ENCODE peak calls at places on chromosomes 16 and 17, in four cellular contexts. I is testis, T is mammary epithelial cell, K is tibial nerve. D is an unnamed sample.

GRCh38 chr16:31877876-31878642 is 4.5 kb downstream of the ZNF267 start:
- DNase-seq in I (no peak), T (no peak), K (no peak), D (no peak)

GRCh38 chr17:5821813-5822212 is 237.5 kb upstream of the NLRP1 start:
- DNase-seq in I (no peak), T (no peak), K (no peak), D (no peak)

GRCh38 chr17:49443862-49444261 is 29.2 kb upstream of the PHB1 start:
- DNase-seq in I (no peak), T (peak), K (no peak), D (peak)

GRCh38 chr17:80752369-80752705 is 207.7 kb downstream of the RPTOR start:
- DNase-seq in I (no peak), T (no peak), K (no peak), D (no peak)

GRCh38 chr16:87240211-87241134 is 76.7 kb downstream of the C16orf95 start:
- DNase-seq in I (no peak), T (peak), K (no peak), D (no peak)

GRCh38 chr16:80556481-80556880 is 15.7 kb downstream of the DYNLRB2 start:
- DNase-seq in I (no peak), T (no peak), K (no peak), D (no peak)

GRCh38 chr16:86994215-86994614 is 323.0 kb downstream of the C16orf95 start:
- DNase-seq in I (no peak), T (no peak), K (no peak), D (no peak)

GRCh38 chr16:87492241-87492635 is 586 bp downstream of the ZCCHC14 start:
- DNase-seq in I (no peak), T (no peak), K (no peak), D (no peak)

GRCh38 chr16:68070811-68071546 is 14.2 kb upstream of the NFATC3 start:
- DNase-seq in I (no peak), T (no peak), K (no peak), D (no peak)

GRCh38 chr16:68069511-68070248 is 15.5 kb upstream of the NFATC3 start:
- DNase-seq in I (peak), T (no peak), K (no peak), D (no peak)

GRCh38 chr16:68071547-68071901 is 13.6 kb upstream of the NFATC3 start:
- DNase-seq in I (no peak), T (no peak), K (no peak), D (no peak)

GRCh38 chr16:68068926-68069325 is 16.2 kb upstream of the NFATC3 start:
- DNase-seq in I (no peak), T (no peak), K (no peak), D (no peak)

GRCh38 chr16:68070249-68070725 is 14.9 kb upstream of the NFATC3 start:
- DNase-seq in I (no peak), T (no peak), K (no peak), D (no peak)
- H3K4me3 ChIP-seq in I (no peak), T (no peak), K (no peak), D (no peak)

GRCh38 chr17:72119280-72119962 is 1.4 kb upstream of the SOX9 start:
- DNase-seq in I (no peak), T (peak), K (no peak), D (no peak)

GRCh38 chr17:72117470-72117747 is 3.4 kb upstream of the SOX9 start:
- DNase-seq in I (no peak), T (no peak), K (no peak), D (no peak)

GRCh38 chr17:72116692-72117469 is 3.9 kb upstream of the SOX9 start:
- DNase-seq in I (peak), T (peak), K (no peak), D (peak)

GRCh38 chr17:72118588-72119279 is 2.1 kb upstream of the SOX9 start:
- DNase-seq in I (peak), T (peak), K (peak), D (peak)

DNA sequence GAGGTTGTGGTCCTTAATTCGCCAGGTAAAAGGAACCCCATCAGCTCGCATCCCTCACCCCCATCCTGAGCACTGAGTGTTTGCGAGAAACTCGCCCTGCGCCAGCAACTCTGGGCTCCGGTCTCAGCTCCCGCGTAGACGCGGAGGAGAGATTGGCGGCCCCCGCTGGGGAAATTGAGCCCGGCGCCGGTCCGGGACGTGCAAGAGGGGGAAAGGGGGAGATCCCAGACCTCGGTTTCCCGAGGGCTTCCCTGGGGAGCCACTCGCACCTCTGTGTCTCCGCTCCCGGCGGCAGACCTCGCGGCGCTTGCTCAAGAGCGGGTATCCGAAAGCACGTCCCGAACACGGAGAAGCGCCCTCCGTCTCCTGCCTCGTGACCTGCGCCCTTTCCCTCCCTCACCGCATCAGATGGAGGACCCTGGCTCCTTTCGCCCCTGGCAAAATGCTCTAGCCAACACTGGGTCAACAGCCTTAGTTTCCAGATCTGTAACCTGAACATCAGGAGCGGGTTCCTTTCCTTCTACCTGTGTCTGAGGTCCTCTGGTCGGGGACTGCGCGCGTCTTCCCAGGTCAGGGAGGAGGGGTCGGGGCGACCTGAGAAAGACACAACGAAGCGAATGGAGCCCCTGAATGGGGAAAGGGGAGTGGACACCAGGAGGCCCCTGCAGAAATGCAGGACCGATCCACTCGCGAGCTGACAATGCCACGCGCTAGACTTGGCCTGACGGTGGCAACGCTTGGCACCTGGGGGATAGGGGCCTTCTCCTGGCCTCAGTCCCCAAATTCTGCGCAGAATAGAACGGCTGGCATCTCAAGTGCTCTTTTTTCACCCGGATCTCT is 2.9 kb upstream of the SOX9 start:
- DNase-seq in I (peak), T (peak), K (no peak), D (no peak)
- H3K4me3 ChIP-seq in I (peak), T (peak), K (peak), D (peak)

GRCh38 chr17:34254146-34254545 is 939 bp upstream of the CCL2 start:
- DNase-seq in I (no peak), T (no peak), K (no peak), D (peak)
- H3K4me3 ChIP-seq in I (no peak), T (no peak), K (no peak), D (no peak)

GRCh38 chr16:85574672-85575475 is 38.2 kb upstream of the GSE1 start:
- DNase-seq in I (no peak), T (no peak), K (no peak), D (no peak)

GRCh38 chr16:85571813-85572619 is 41.1 kb upstream of the GSE1 start:
- DNase-seq in I (no peak), T (no peak), K (no peak), D (no peak)

GRCh38 chr16:85571563-85571812 is 41.6 kb upstream of the GSE1 start:
- DNase-seq in I (no peak), T (no peak), K (no peak), D (no peak)

GRCh38 chr16:85573696-85574641 is 39.2 kb upstream of the GSE1 start:
- DNase-seq in I (peak), T (no peak), K (no peak), D (peak)

GRCh38 chr16:85573045-85573695 is 40.0 kb upstream of the GSE1 start:
- DNase-seq in I (no peak), T (no peak), K (no peak), D (no peak)
- H3K4me3 ChIP-seq in I (no peak), T (no peak), K (no peak), D (no peak)

GRCh38 chr16:54286067-54286329 is 589 bp downstream of the IRX3 start:
- DNase-seq in I (no peak), T (no peak), K (no peak), D (no peak)
- H3K4me3 ChIP-seq in I (peak), T (peak), K (peak), D (peak)

GRCh38 chr17:54785643-54786258 is 114.9 kb upstream of the TOM1L1 start:
- DNase-seq in I (no peak), T (no peak), K (no peak), D (no peak)
- H3K4me3 ChIP-seq in I (no peak), T (no peak), K (no peak), D (no peak)

GRCh38 chr16:53147500-53148065 is 92.8 kb downstream of the CHD9 start:
- DNase-seq in I (no peak), T (peak), K (no peak), D (no peak)

DNA sequence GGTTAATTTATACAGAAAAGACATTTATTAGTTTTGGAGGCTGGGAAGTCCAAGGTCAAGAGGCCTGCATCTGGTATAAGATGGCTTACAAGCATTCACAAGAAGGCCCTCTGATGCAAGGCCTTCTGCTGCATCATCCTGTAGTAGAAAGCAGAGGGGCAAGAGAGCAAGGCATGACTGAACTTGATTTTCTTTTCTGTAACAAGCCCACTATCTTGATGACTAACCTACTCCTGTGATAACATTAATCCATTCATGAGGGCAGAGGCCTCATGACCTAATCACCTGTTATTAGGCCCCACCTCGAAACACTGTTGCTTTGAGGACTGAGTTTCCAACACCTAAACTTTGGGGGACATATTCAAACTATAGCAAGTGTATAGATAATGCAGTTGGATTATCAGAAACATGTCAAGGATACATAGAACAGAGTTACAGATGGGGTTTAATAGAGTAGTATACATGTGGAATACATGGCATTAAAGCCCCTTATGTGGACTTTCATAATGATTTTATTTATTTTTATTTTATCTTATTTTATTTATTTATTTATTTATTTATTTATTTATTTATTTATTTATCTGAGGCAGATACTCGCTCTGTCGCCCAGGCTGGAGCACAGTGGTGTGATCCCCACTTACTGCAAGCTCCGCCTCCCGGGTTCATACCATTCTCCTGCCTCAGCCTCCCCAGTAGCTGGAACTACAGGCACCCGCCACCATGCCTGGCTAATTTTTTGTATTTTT is 88.2 kb downstream of the CHD9 start:
- DNase-seq in I (no peak), T (peak), K (no peak), D (no peak)
- H3K4me3 ChIP-seq in I (no peak), T (no peak), K (no peak), D (no peak)

DNA sequence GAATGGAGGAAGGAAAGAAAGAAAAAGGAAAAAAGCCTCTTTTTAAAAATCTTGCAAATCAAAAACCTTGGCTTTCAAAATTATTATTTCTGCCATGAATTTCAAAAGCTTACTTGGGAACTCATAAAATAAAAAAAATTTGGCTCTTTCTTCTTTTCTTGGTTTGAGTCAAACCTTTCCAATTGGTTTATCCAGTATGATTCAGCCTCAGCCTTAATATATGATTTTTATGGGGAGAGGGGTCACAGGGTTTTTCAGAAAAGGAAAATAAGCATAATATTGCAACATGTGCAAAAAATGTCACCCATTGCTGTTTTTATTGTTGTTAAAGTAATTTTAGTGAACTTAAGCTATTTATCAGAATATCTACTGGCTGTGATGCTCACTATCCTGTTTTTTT is 31.2 kb upstream of the HAPSTR1 start:
- DNase-seq in I (no peak), T (no peak), K (no peak), D (no peak)
- H3K4me3 ChIP-seq in I (no peak), T (no peak), K (no peak), D (no peak)

DNA sequence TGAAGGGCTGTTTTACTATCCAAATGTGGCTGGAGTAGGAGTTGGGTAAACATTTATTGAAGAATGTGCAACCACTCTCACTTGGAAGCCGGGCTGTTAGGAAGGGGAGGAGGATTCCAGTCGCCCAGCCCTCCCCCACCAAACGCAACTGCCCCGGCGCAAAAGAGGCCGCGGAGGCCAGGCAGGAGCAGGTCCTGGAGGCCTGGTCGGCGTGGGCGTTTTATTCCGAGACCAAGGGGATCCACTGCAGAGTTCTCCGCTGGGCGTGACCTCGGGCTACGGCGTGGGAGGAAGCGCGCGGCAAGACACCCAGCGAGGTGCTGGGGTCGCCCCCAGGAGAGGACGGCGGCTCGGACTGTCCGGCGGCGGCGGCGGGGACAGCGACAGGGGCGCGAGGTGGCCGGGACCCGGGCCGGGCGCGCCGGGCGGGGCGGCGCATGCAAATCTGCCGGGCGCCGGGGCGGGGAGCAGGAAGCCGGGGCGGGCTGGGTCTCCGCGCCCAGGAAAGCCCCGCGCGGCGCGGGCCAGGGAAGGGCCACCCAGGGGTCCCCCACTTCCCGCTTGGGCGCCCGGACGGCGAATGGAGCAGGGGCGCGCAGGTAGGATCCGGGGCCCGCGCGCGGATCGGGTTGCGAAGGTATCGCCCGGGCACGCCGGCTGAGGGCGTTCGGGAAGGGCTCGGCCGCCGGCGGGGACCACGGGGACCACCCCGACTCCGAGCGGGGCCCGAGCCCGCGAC is at the start of gene IL4R:
- DNase-seq in I (peak), T (peak), K (no peak), D (peak)
- H3K4me3 ChIP-seq in I (peak), T (peak), K (peak), D (peak)

DNA sequence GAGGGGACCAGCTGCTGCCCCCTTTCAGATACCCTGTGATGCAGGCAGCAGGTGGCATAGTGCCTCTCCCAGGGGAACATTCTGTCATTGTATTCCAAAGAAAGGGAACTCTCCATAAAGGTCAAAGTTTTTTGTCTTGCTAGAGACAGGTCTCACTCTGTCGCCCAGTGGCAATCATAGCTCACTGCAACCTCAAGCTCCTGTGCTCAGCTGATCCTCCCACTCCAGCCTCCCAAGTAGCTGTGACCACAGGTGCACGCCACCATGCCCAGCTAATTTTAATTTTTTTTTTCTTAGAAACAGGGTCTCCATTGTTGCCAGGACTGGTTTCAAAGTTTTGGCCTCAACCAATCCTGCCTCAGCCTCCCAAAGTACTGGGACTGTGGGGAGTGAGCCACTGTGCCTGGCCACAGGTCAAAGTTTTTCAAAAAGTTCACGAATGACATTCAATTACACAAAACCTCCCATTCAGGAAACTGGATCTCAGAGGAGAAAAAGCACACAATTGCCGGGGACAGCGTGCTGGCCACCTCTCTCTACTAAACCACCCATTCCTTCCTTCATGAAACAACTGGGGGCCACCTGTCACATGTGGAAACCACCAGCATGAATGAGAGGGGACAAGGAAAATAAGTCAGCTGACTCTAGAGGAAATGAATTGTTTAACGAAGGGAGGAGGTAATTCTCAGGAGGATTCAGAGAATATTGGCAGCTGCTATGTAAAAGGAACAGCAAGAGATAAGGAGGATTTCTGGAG is 80.0 kb downstream of the MARCHF10 start:
- DNase-seq in I (no peak), T (no peak), K (no peak), D (no peak)
- H3K4me3 ChIP-seq in I (no peak), T (no peak), K (no peak), D (no peak)